ENCODE peak calls at places on chromosomes 4 and X, in nine cellular contexts. O is endothelial cell of umbilical vein, R is suprapubic skin, F is transverse colon, L is A549, X is IMR-90, Y is GM12892, C is breast epithelium, N is adrenal gland. K is an unnamed sample.
A peak's percentile ranks its signal among the peaks of the same experiment; 100 is the strongest.

GRCh38 chrX:24145340-24146186 is 4.0 kb upstream of the ZFX start:
- DNase-seq in L (peak; percentile 76), Y (no peak), N (no peak), O (peak; percentile 48), F (no peak), X (peak; percentile 54), C (no peak), R (no peak), K (no peak)

GRCh38 chr4:84796388-84796787 is 170.1 kb downstream of the WDFY3 start:
- DNase-seq in F (no peak), N (no peak), R (no peak), C (no peak), Y (no peak), O (peak; percentile 19), X (no peak), L (no peak), K (no peak)

GRCh38 chr4:62210521-62210920 is 1010.4 kb downstream of the ADGRL3 start:
- DNase-seq in F (no peak), X (no peak), N (no peak), Y (no peak), L (no peak), O (no peak), C (no peak), R (no peak), K (no peak)

GRCh38 chr4:95641571-95641970 is 92.8 kb upstream of the UNC5C start:
- DNase-seq in C (no peak), O (no peak), Y (no peak), R (no peak), F (no peak), X (no peak), N (no peak), L (no peak), K (no peak)

GRCh38 chr4:12729384-12729783 is 754.8 kb downstream of the RAB28 start:
- DNase-seq in F (no peak), L (peak; percentile 18), N (no peak), C (no peak), Y (no peak), X (peak; percentile 15), R (no peak), O (peak; percentile 25), K (no peak)

GRCh38 chr4:100935090-100935489 is 412.2 kb downstream of the PPP3CA start:
- DNase-seq in F (no peak), Y (no peak), X (peak; percentile 2), O (peak; percentile 31), C (no peak), R (no peak), L (peak; percentile 35), N (no peak), K (no peak)

GRCh38 chrX:67893931-67894330 is 350.1 kb downstream of the AR start:
- DNase-seq in R (no peak), F (no peak), Y (no peak), L (peak; percentile 4), O (no peak), N (no peak), X (peak; percentile 3), C (no peak), K (no peak)

GRCh38 chrX:125710403-125711062 is 390.9 kb downstream of the TEX13C start:
- DNase-seq in C (no peak), Y (no peak), N (no peak), L (no peak), F (no peak), O (no peak), R (no peak), X (no peak), K (no peak)

DNA sequence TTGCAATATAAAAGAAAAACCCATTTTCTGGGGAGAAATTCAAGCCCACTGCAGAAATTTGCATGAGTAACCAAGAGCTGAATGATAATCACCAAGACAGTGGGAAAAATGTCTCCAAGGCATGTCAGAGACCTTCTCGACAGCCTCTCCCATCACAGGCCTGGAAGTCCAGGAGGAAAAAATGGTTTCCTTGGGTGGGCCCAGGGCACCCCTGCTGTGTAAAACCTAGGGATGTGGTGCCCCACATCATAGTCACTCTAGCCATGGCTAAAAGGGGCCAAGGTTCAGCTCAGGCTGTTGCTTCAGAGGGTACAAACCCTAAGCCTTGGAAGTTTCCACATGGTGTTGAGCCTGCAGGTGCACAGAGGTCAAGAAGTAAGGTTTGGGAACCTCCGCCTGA is 108.4 kb downstream of the FAT4 start:
- DNase-seq in N (no peak), F (no peak), C (no peak), Y (no peak), O (no peak), L (no peak), X (no peak), R (no peak), K (no peak)
- TF ChIP-seq POLR2A in N (no peak), F (no peak), C (no peak), Y (no peak), O (no peak), L (no peak), X (no peak), R (no peak), K (no peak)

GRCh38 chrX:10157545-10157944 is 770 bp downstream of the CLCN4 start:
- DNase-seq in Y (no peak), X (peak; percentile 59), O (peak; percentile 56), L (no peak), C (no peak), R (no peak), F (no peak), N (no peak), K (no peak)

GRCh38 chrX:10156199-10157031 is at the start of gene CLCN4:
- DNase-seq in R (no peak), L (peak; percentile 47), N (peak; percentile 71), O (peak; percentile 46), Y (no peak), X (no peak), F (peak; percentile 52), C (peak; percentile 37), K (peak; percentile 45)

GRCh38 chrX:10155137-10155536 is 1.6 kb upstream of the CLCN4 start:
- DNase-seq in X (no peak), N (no peak), R (no peak), Y (no peak), L (no peak), F (no peak), O (no peak), C (no peak), K (no peak)

GRCh38 chrX:10158279-10158939 is 1.6 kb downstream of the CLCN4 start:
- DNase-seq in L (no peak), F (no peak), X (no peak), Y (no peak), R (no peak), O (peak; percentile 37), N (no peak), C (no peak), K (no peak)

DNA sequence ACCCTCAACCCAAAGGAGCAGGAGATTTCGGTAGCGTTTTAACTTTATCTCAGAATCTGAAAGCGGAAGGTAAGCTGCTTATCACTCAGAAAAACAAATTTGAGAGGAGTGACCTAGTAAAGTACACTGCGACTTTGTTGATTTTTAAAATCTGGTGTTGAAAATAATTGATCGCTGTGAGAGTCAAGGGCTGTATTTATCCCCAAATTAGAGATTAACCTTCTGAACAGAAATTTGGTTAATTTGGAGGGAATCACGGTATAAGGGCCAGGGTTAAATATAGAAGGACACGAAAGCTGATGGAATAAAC is 212 bp downstream of the CLCN4 start:
- DNase-seq in R (no peak), C (no peak), L (no peak), F (no peak), Y (no peak), X (no peak), O (no peak), N (no peak), K (no peak)
- TF ChIP-seq POLR2A in R (no peak), C (no peak), L (no peak), F (no peak), Y (no peak), X (no peak), O (no peak), N (no peak), K (no peak)

GRCh38 chr4:186266699-186267467 is 894 bp downstream of the F11 start:
- DNase-seq in L (no peak), C (no peak), Y (no peak), O (no peak), R (no peak), X (peak; percentile 36), N (no peak), F (no peak), K (no peak)

GRCh38 chr4:186264660-186265059 is 1.3 kb upstream of the F11 start:
- DNase-seq in X (no peak), C (no peak), F (no peak), R (no peak), N (no peak), O (no peak), L (no peak), Y (no peak), K (no peak)

GRCh38 chr4:186260504-186261448 is 5.2 kb upstream of the F11 start:
- DNase-seq in L (no peak), R (no peak), Y (no peak), C (no peak), O (no peak), N (peak; percentile 73), X (peak; percentile 69), F (no peak), K (no peak)

GRCh38 chr4:186271279-186271678 is 5.3 kb downstream of the F11 start:
- DNase-seq in Y (no peak), F (no peak), X (no peak), R (no peak), L (no peak), N (no peak), C (no peak), O (no peak), K (no peak)

DNA sequence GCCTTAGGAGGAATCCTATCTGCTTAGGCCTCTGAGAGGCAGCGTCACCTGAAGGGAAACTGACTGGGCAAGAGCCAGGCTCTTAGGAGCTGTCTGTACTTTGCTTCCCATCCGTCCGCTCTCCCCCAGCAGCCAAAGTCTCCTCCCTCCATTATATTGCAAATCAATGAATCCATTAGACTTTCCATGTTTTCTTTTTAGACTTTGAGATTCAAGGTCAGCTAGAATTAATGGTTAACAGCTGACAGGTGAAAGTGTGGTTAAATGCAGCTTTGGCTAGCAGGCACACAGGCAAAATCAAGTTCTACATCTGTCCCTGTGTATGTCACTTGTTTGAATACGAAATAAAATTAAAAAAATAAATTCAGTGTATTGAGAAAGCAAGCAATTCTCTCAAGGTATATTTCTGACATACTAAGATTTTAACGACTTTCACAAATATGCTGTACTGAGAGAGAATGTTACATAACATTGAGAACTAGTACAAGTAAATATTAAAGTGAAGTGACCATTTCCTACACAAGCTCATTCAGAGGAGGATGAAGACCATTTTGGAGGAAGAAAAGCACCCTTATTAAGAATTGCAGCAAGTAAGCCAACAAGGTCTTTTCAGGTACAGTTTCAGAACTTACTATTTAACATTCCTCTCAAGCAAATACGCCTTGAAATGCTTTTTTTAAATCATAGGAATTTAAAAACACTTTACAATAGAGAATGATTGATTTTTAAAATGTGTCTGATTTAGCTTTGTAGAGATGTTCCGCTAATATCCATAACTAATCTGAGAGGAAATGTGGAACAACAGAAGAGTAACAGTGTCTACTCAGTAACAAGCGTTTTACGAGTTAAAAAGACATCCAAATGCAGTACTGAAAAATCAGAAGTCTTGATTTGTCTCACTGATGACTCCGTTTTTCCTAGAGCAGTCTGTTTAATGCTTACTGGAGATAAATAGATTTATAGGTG is at the start of gene F11:
- DNase-seq in L (no peak), Y (no peak), R (no peak), O (no peak), N (no peak), F (no peak), C (no peak), X (no peak), K (no peak)
- TF ChIP-seq POLR2A in L (no peak), Y (no peak), R (no peak), O (no peak), N (no peak), F (no peak), C (no peak), X (no peak), K (no peak)

GRCh38 chrX:154370300-154370881 is 4.0 kb downstream of the FLNA start:
- DNase-seq in F (no peak), X (no peak), L (no peak), N (no peak), R (no peak), C (no peak), Y (no peak), O (peak; percentile 26), K (no peak)

GRCh38 chrX:154370882-154371770 is 3.3 kb downstream of the FLNA start:
- DNase-seq in N (peak; percentile 93), C (peak; percentile 93), Y (peak; percentile 65), F (peak; percentile 91), X (peak; percentile 89), R (peak; percentile 95), O (peak; percentile 91), L (peak; percentile 96), K (peak; percentile 76)

GRCh38 chrX:154368630-154369452 is 5.6 kb downstream of the FLNA start:
- DNase-seq in F (peak; percentile 75), X (peak; percentile 90), R (peak; percentile 90), O (peak; percentile 74), C (peak; percentile 78), N (peak; percentile 95), Y (no peak), L (peak; percentile 87), K (peak; percentile 78)

GRCh38 chrX:154367474-154368308 is 6.7 kb downstream of the FLNA start:
- DNase-seq in X (no peak), F (no peak), O (no peak), N (no peak), C (no peak), R (no peak), L (no peak), Y (no peak), K (no peak)

GRCh38 chrX:154369453-154370299 is 4.8 kb downstream of the FLNA start:
- DNase-seq in O (peak; percentile 92), C (peak; percentile 86), N (peak; percentile 90), X (peak; percentile 95), R (peak; percentile 86), L (peak; percentile 93), Y (no peak), F (peak; percentile 64), K (peak; percentile 78)
- TF ChIP-seq POLR2A in O (peak; percentile 41), C (no peak), N (peak; percentile 12), X (peak; percentile 43), R (no peak), L (no peak), Y (no peak), F (no peak), K (peak; percentile 36)